ENCODE peak calls at places on chromosomes 12 and 14, in four cellular contexts. H is fibroblast of lung, E is HL-60, K is astrocyte. L is an unnamed sample.

GRCh38 chr12:123936956-123937706 is 35.5 kb downstream of the CCDC92 start:
- DNase-seq in H (no peak), E (no peak), K (no peak), L (no peak)

GRCh38 chr14:101817511-101818001 is 56.0 kb downstream of the PPP2R5C start:
- DNase-seq in H (no peak), E (no peak), K (no peak), L (no peak)

GRCh38 chr14:63508033-63508432 is 35.1 kb downstream of the PPP2R5E start:
- DNase-seq in H (no peak), E (no peak), K (no peak), L (no peak)

GRCh38 chr12:9811651-9812050 is 15.6 kb upstream of the KLRF1 start:
- DNase-seq in H (no peak), E (no peak), K (no peak), L (no peak)

GRCh38 chr12:60308366-60309000 is 712.7 kb downstream of the SLC16A7 start:
- DNase-seq in H (peak; percentile 47), E (no peak), K (peak; percentile 41), L (peak; percentile 7)

GRCh38 chr12:128853321-128854197 is at the start of gene GLT1D1:
- DNase-seq in H (no peak), E (no peak), K (no peak), L (no peak)

GRCh38 chr14:35332517-35333346 is 40.5 kb downstream of the PSMA6 start:
- DNase-seq in H (peak; percentile 13), E (peak; percentile 59), K (no peak), L (no peak)

GRCh38 chr14:84090837-84091236 is 1439.1 kb upstream of the FLRT2 start:
- DNase-seq in H (no peak), E (no peak), K (no peak), L (no peak)

GRCh38 chr12:93682846-93683261 is 5.7 kb downstream of the CRADD start:
- DNase-seq in H (peak; percentile 23), E (no peak), K (no peak), L (no peak)

GRCh38 chr12:55659486-55660385 is 23.0 kb downstream of the OR10P1 start:
- DNase-seq in H (peak; percentile 43), E (no peak), K (peak; percentile 45), L (no peak)

GRCh38 chr14:68655021-68655811 is 137.7 kb downstream of the ZFP36L1 start:
- DNase-seq in H (peak; percentile 58), E (no peak), K (no peak), L (no peak)

GRCh38 chr12:2613674-2614073 is 181.1 kb upstream of the FKBP4 start:
- DNase-seq in H (peak; percentile 98), E (no peak), K (peak; percentile 97), L (peak; percentile 97)

GRCh38 chr12:3042394-3042793 is 34.8 kb upstream of the TSPAN9 start:
- DNase-seq in H (no peak), E (peak; percentile 83), K (no peak), L (no peak)

GRCh38 chr14:104551851-104552737 is 27.5 kb upstream of the C14orf180 start:
- DNase-seq in H (no peak), E (no peak), K (no peak), L (no peak)
- TF ChIP-seq CTCF in H (no peak), E (no peak), K (no peak), L (no peak)

GRCh38 chr14:22607291-22607690 is 9.2 kb downstream of the ABHD4 start:
- DNase-seq in H (peak; percentile 30), E (no peak), K (no peak), L (no peak)

GRCh38 chr14:22610931-22611330 is 12.8 kb downstream of the ABHD4 start:
- DNase-seq in H (no peak), E (peak; percentile 18), K (no peak), L (no peak)

GRCh38 chr14:22613736-22614239 is 15.7 kb downstream of the ABHD4 start:
- DNase-seq in H (peak; percentile 32), E (no peak), K (no peak), L (no peak)

GRCh38 chr14:22614240-22614799 is 16.2 kb downstream of the ABHD4 start:
- DNase-seq in H (peak; percentile 98), E (peak; percentile 17), K (peak; percentile 99), L (peak; percentile 97)

GRCh38 chr14:22613091-22613695 is 15.1 kb downstream of the ABHD4 start:
- DNase-seq in H (peak; percentile 20), E (peak; percentile 18), K (no peak), L (no peak)
- TF ChIP-seq CTCF in H (no peak), E (no peak), K (peak; percentile 31), L (peak; percentile 62)

GRCh38 chr14:106268013-106268727 is 741.8 kb downstream of the TMEM121 start:
- DNase-seq in H (no peak), E (peak; percentile 49), K (no peak), L (no peak)
- TF ChIP-seq CTCF in H (no peak), E (peak; percentile 18), K (no peak), L (no peak)

DNA sequence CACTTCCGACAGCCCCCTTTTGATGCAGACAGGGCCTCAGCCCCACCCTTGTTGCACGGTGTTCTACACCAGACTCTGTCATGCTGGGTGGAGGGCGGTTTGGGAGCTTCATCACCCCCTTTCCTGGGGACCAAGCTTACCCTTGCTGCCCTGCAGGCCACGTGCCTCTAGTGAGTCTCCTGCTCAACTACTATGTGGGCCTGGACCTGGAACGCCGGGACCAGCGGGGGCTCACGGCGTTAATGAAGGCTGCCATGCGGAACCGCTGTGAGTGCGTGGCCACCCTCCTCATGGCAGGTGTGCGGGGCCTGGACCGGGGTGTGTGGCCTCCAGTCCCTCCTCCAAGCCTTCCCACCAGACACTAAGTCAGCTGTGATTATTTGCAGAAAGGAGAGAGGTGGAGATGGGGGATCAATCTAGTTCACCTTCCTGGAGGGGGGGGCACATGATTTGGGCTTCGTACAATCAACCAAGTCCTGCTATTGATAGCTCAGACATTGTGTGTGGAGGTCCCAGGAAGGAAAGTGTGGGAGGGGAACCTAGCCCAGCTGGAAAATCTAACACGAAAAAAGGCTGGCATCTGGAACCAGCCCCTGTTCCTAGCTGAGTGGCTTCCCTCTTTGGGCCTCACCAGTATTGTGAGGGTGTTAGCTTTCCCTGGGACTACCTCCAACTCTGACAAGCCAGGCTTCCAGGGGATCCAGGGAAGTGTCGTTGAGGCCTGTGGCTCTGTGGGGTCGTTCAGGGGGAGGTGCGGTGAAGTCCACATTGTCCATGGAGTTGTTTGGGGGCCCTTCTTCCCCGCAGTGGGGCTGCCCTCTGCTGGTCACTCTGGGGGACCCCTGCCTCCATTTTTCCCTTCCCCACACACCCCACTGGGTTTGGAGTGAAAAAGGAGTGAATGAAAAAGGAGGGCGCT is 1.6 kb downstream of the ANKRD33 start:
- DNase-seq in H (no peak), E (no peak), K (no peak), L (no peak)
- TF ChIP-seq CTCF in H (peak; percentile 13), E (no peak), K (no peak), L (peak; percentile 70)

GRCh38 chr14:77322951-77323350 is 2.1 kb downstream of the GSTZ1 start:
- DNase-seq in H (no peak), E (no peak), K (no peak), L (no peak)

GRCh38 chr14:77320238-77320935 is at the start of gene POMT2:
- DNase-seq in H (peak; percentile 84), E (peak; percentile 85), K (peak; percentile 69), L (peak; percentile 83)

GRCh38 chr14:77323571-77323970 is 2.7 kb downstream of the GSTZ1 start:
- DNase-seq in H (no peak), E (no peak), K (no peak), L (no peak)

GRCh38 chr14:77324289-77324688 is 3.5 kb downstream of the GSTZ1 start:
- DNase-seq in H (no peak), E (no peak), K (no peak), L (no peak)

GRCh38 chr14:77322209-77322902 is 1.5 kb downstream of the GSTZ1 start:
- DNase-seq in H (no peak), E (no peak), K (no peak), L (no peak)
- TF ChIP-seq CTCF in H (no peak), E (no peak), K (no peak), L (peak; percentile 16)

L was measured in HFFc6.